ENCODE peak calls at places on chromosomes 6 and 20, in six cellular contexts. Q is mesendoderm; I is CD8-positive, alpha-beta memory T cell; P is HFF-Myc; C is GM06990; S is AG10803. H is an unnamed sample.

GRCh38 chr6:51266569-51266968 is 447.9 kb downstream of the TFAP2B start:
- DNase-seq in Q (no peak), I (no peak), P (no peak), C (no peak), S (no peak), H (no peak)

GRCh38 chr6:136225496-136225895 is 24.6 kb downstream of the MTFR2 start:
- DNase-seq in Q (peak; percentile 6), I (no peak), P (no peak), C (no peak), S (no peak), H (no peak)

GRCh38 chr6:24761851-24762250 is 12.9 kb upstream of the GMNN start:
- DNase-seq in Q (no peak), I (no peak), P (no peak), C (no peak), S (no peak), H (no peak)

GRCh38 chr6:26158581-26159416 is 71.6 kb downstream of the HFE start:
- DNase-seq in Q (peak; percentile 52), I (peak; percentile 50), P (peak; percentile 47), C (peak; percentile 76), S (peak; percentile 49), H (peak; percentile 62)

GRCh38 chr6:105382477-105382876 is 20.4 kb downstream of the PREP start:
- DNase-seq in Q (no peak), I (no peak), P (no peak), C (no peak), S (no peak), H (no peak)

GRCh38 chr6:30793521-30794194 is 49.3 kb upstream of the IER3 start:
- DNase-seq in Q (no peak), I (no peak), P (no peak), C (peak; percentile 34), S (peak; percentile 68), H (no peak)

GRCh38 chr20:39822667-39823066 is 860.5 kb downstream of the DHX35 start:
- DNase-seq in Q (no peak), I (no peak), P (no peak), C (no peak), S (peak; percentile 39), H (no peak)

GRCh38 chr6:38404355-38404754 is 235.4 kb downstream of the BTBD9 start:
- DNase-seq in Q (no peak), I (no peak), P (no peak), C (no peak), S (peak; percentile 15), H (no peak)

DNA sequence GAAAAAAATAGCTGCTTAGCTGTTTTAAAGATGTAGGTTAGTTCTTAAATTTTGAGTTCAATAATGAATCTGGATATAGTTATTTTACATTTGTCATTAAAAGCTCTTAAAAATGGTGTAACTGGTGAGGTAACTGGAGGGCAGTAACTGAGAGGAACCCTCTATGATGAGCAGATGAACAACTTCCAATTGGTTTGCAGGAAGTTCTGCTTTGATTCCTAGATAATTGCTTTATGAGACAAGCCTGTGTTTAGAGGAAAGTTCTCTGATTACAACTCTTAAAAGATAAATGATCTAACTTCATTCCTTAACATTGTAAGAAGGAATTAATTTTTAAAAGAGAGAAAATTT is 8.5 kb downstream of the MYLIP start:
- DNase-seq in Q (no peak), I (no peak), P (no peak), C (no peak), S (no peak), H (no peak)
- H3K4me3 ChIP-seq in Q (no peak overlapping the region), I (no peak overlapping the region), P (no peak overlapping the region), C (no peak overlapping the region), S (no peak overlapping the region), H (no peak overlapping the region)

DNA sequence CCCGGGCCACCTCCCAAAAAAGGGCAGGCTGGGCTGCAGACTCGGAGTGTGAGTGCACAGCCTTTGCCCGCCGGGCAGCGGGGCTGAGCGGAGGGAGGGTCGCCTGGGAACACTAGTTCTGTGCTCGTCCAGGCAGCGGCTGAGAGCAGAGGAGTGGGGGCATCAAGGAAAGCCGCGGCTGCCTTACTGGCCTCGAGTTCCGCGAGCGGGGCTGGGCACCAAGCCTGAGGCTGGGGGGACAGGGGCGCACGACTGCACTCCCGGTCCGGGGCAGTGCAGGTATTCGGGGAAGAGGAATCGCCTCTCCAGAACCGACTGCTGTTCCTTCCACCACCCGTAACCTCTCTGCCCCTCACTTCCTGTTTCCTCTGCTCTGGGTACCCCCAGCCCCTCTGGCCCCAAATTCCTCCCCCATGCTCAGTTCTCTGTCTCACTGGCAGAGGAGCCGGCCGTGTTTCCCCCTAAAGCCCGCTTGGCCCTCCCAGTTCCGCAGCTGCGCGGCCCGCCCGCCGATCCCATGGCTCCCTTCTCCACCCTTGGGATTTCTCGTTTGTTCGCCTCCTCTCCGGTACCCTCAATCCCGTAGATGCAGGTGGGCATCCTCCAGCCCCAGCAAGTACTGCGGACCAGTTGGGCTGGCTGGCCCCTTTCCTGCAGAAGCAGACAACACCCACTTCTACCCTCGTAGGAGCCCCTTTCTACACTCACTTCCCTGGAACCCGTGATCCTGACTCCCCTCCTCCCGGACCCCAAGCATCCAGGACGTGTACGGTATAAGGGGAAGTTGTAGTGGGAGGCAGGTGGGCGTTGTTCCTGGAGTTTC is 5.1 kb downstream of the RING1 start:
- DNase-seq in Q (peak; percentile 59), I (no peak), P (no peak), C (no peak), S (no peak), H (peak; percentile 81)
- H3K4me3 ChIP-seq in Q (peak overlapping the region; percentile 56), I (peak overlapping the region; percentile 7), P (peak overlapping the region; percentile 44), C (no peak overlapping the region), S (peak overlapping the region; percentile 68), H (peak overlapping the region; percentile 85)

GRCh38 chr6:53792973-53793317 is 1.9 kb upstream of the LRRC1 start:
- DNase-seq in Q (no peak), I (no peak), P (no peak), C (no peak), S (no peak), H (no peak)
- H3K4me3 ChIP-seq in Q (no peak overlapping the region), I (peak overlapping the region; percentile 82), P (peak overlapping the region; percentile 84), C (no peak overlapping the region), S (no peak overlapping the region), H (peak overlapping the region; percentile 93)

GRCh38 chr20:48822879-48823385 is 4.9 kb downstream of the PREX1 start:
- DNase-seq in Q (no peak), I (no peak), P (no peak), C (no peak), S (no peak), H (no peak)
- H3K4me3 ChIP-seq in Q (no peak overlapping the region), I (peak overlapping the region; percentile 79), P (no peak overlapping the region), C (peak overlapping the region; percentile 40), S (no peak overlapping the region), H (no peak overlapping the region)

DNA sequence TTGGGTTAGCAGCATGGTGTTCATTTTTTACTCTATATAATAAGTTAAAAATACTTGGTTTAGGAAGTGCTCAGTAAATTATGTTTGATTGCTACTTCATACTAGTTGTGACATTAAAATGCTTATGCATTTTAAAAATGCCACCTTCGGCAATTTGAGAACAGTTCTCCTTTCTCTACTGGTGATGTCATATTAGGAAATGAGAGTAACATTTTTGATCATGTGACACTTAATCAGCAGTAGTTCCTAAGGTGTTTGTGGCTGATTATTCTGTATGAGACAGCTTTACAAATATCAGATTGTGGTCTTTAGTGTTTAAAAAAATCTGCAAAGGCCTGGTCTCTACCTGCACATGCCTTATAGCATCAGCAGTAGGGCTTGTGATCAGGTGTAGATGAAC is 4.4 kb downstream of the GZF1 start:
- DNase-seq in Q (no peak), I (no peak), P (no peak), C (no peak), S (no peak), H (no peak)
- H3K4me3 ChIP-seq in Q (no peak overlapping the region), I (no peak overlapping the region), P (no peak overlapping the region), C (no peak overlapping the region), S (no peak overlapping the region), H (peak overlapping the region; percentile 3)

DNA sequence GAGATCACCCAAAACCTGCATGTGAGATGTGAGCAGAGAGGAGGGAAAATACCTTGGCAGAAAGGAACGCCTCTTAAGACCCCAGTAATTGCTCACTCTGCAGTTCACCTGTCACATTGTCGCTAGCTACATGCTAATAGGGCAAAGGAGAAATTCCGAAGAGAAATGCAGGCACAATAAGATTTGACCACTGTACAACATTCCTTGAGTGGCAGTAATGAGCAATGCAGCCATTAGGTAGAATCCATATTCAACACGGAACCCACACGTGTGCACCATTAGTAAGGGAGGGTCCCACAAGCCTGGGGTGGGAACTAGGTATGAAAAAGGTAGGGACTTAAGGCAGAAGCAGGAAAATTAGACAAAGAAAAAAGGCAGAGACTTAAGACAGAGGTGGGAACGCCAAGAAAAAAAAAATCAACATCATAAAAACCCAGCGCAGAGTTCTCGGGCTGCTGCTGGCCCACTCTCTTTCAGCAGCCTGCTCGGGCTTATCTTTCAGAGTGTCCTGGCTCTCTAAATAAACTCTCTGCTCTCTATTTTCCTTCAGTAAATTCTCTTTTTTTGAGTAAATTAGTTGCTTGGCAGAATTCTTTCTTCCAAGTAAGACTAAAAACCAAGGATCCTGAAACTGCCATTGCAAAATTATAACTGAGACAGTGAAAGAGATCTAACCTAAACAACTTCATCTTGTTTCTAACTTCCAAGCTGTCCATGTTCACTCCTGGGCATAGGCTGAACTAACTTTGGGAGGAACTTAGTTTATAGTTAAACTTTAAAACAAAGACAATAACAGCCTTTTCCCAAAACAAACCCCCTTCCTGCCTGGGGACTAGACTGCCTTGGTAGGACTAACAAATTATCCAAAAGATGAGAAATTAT is 116.5 kb downstream of the CD24 start:
- DNase-seq in Q (no peak), I (no peak), P (no peak), C (no peak), S (no peak), H (no peak)
- H3K4me3 ChIP-seq in Q (no peak overlapping the region), I (no peak overlapping the region), P (no peak overlapping the region), C (no peak overlapping the region), S (no peak overlapping the region), H (no peak overlapping the region)

H was measured in endodermal cell.